ENCODE peak calls at places on chromosome 1, in eight cellular contexts. P, B, Q, S, V, T, R and D are unnamed samples. For H3K4me1, the result is how much of the 10 kb centered on the place peaks cover.

GRCh38 chr1:1068374-1069060 is 5.6 kb downstream of the RNF223 start:
- DNase-seq in Q (no peak), B (no peak), V (peak), R (no peak), P (peak), S (peak), T (no peak), D (no peak)

GRCh38 chr1:3145489-3146325 is 76.7 kb downstream of the PRDM16 start:
- DNase-seq in Q (no peak), V (no peak), R (no peak), B (no peak), S (no peak), T (no peak), P (no peak), D (no peak)

GRCh38 chr1:32334864-32335618 is 992 bp downstream of the MARCKSL1 start:
- DNase-seq in P (peak), R (peak), Q (peak), B (no peak), V (peak), S (peak), T (peak), D (peak)

GRCh38 chr1:99963041-99963795 is 6.6 kb upstream of the SLC35A3 start:
- DNase-seq in B (no peak), P (no peak), V (no peak), Q (no peak), R (no peak), T (no peak), S (no peak), D (no peak)

GRCh38 chr1:211332036-211332616 is 5.5 kb downstream of the TRAF5 start:
- DNase-seq in B (no peak), Q (no peak), P (no peak), R (peak), V (no peak), S (no peak), T (no peak), D (no peak)

GRCh38 chr1:218201004-218201403 is 84.1 kb upstream of the RRP15 start:
- DNase-seq in S (no peak), Q (no peak), R (no peak), V (no peak), B (no peak), T (no peak), P (no peak), D (no peak)

GRCh38 chr1:218829143-218829542 is 344.5 kb upstream of the LYPLAL1 start:
- DNase-seq in Q (no peak), T (no peak), S (no peak), B (no peak), V (no peak), R (no peak), P (no peak), D (no peak)

GRCh38 chr1:228310162-228310792 is 96.4 kb downstream of the TRIM11 start:
- DNase-seq in B (no peak), T (no peak), S (no peak), R (no peak), Q (no peak), V (no peak), P (no peak), D (no peak)

GRCh38 chr1:171128463-171128862 is 37.8 kb downstream of the FMO3 start:
- DNase-seq in V (no peak), P (no peak), S (no peak), B (no peak), T (no peak), Q (no peak), R (no peak), D (no peak)

GRCh38 chr1:98793136-98793535 is 131.6 kb downstream of the SNX7 start:
- DNase-seq in S (no peak), B (no peak), Q (no peak), T (no peak), P (no peak), V (no peak), R (no peak), D (no peak)

GRCh38 chr1:41368801-41369200 is 7.6 kb downstream of the FOXO6 start:
- DNase-seq in B (no peak), P (no peak), T (no peak), S (no peak), Q (no peak), V (no peak), R (no peak), D (no peak)

GRCh38 chr1:230211436-230212145 is 144.6 kb downstream of the GALNT2 start:
- DNase-seq in R (no peak), T (no peak), S (no peak), P (no peak), Q (no peak), V (no peak), B (no peak), D (no peak)

GRCh38 chr1:41657101-41657500 is 172.6 kb upstream of the EDN2 start:
- DNase-seq in V (no peak), B (no peak), R (no peak), S (no peak), T (no peak), Q (no peak), P (no peak), D (no peak)

GRCh38 chr1:88145752-88146151 is 538.3 kb upstream of the PKN2 start:
- DNase-seq in S (no peak), P (no peak), V (no peak), T (no peak), B (no peak), Q (no peak), R (no peak), D (no peak)

GRCh38 chr1:3034162-3034561 is 12.9 kb downstream of the ACTRT2 start:
- DNase-seq in V (no peak), Q (no peak), S (no peak), R (no peak), P (no peak), B (no peak), T (no peak), D (no peak)

GRCh38 chr1:156643266-156644092 is 1.6 kb downstream of the BCAN start:
- DNase-seq in R (no peak), T (no peak), B (no peak), S (no peak), V (no peak), P (no peak), Q (no peak), D (no peak)

GRCh38 chr1:223678841-223679240 is 13.3 kb upstream of the CAPN8 start:
- DNase-seq in T (no peak), R (no peak), S (no peak), P (no peak), B (no peak), V (no peak), Q (no peak), D (no peak)

GRCh38 chr1:170698711-170699275 is 34.9 kb downstream of the PRRX1 start:
- DNase-seq in V (no peak), P (no peak), Q (no peak), S (no peak), T (no peak), B (peak), R (no peak), D (no peak)

GRCh38 chr1:28914228-28915035 is at the start of gene EPB41:
- DNase-seq in S (peak), Q (peak), T (peak), R (peak), B (peak), P (peak), V (peak), D (peak)

DNA sequence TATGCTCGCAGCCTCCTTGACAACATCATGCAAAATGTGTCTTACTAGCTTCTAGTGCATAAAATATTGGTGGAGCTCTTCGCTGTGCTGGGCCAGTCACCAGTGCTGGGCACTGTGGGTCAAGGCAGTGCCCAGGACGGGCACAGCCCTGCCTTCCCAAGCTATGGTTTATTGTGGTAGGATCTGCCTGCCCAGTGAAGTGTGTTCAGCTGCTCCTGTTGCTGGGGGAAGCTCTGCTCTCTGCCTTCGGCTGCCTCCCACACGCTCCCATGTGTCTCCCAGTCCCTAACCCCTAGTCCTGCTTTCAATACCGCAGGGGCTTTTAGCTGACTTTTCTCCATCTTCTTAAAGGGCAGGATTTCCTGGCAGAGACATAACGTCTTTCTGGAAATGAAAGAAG is 15.7 kb downstream of the EPHX1 start:
- DNase-seq in B (no peak), R (no peak), P (no peak), T (no peak), S (no peak), V (no peak), Q (no peak), D (no peak)
- H3K4me1 ChIP-seq in B (under half), R (under half), P (under half), T (half or more), S (half or more), V (under half), Q (half or more), D (under half)

GRCh38 chr1:68217060-68217554 is 15.2 kb downstream of the WLS start:
- DNase-seq in V (no peak), R (no peak), P (no peak), B (peak), Q (no peak), T (no peak), S (no peak), D (no peak)
- H3K4me3 ChIP-seq in V (no peak), R (no peak), P (no peak), B (no peak), Q (no peak), T (no peak), S (no peak), D (no peak)

GRCh38 chr1:89898150-89898549 is 77.3 kb downstream of the LRRC8D start:
- DNase-seq in Q (no peak), S (no peak), V (no peak), T (no peak), R (no peak), B (no peak), P (no peak), D (no peak)
- H3K4me1 ChIP-seq in Q (under half), S (under half), V (under half), T (half or more), R (under half), B (under half), P (under half), D (under half)

DNA sequence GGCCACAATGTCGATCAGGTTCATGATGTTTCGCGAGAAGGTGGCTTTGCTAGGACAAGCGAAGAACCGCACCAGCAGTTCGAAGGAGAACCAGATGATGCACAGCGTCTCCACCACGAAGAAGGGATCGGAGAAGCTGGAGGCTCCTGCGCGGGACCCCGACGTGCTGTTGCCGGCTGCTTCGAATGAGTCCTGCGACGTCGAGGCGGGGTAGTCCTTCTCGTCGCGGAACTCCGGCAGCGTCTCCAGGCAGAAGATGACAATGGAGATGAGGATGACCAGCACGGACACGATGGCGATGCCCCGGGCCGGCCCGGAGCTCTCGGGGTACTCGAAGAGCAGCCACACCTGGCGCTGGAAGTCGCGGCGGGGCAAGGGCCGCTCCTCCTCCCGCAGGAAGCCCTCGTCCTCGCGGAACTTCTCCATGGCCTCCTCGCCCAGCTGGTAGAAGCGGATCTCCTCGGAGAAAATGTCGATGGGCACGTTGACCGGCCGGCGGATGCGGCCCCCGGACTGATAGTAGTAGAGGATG is 869 bp downstream of the KCNA3 start:
- DNase-seq in B (no peak), Q (no peak), T (no peak), S (no peak), V (no peak), P (peak), R (peak), D (no peak)
- H3K4me3 ChIP-seq in B (peak), Q (peak), T (peak), S (peak), V (peak), P (peak), R (peak), D (no peak)

DNA sequence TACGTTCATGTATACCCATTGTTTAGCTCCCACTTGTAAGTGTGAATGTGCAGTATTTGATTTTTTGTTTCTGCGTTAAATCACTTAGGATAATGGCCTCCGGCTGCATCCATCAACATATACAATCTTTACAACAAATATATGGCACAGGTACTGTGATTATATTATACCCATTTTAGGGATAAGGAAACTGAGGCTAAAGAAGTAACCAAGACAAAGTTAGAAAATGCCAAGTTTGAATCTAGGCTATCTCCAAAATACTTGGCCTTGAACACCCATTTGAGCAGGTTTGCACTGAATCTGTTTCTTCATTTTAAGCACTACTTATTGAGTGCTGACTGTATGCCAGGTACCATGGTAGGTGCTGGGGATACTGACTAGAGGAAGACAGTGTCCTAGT is 149.6 kb downstream of the PBX1 start:
- DNase-seq in P (no peak), B (no peak), T (no peak), Q (no peak), V (no peak), R (no peak), S (no peak), D (no peak)
- H3K4me1 ChIP-seq in P (under half), B (under half), T (half or more), Q (under half), V (half or more), R (under half), S (half or more), D (under half)

GRCh38 chr1:26994020-26994745 is 691 bp downstream of the TRNP1 start:
- DNase-seq in B (no peak), Q (no peak), S (no peak), P (peak), R (peak), V (no peak), T (peak), D (no peak)

GRCh38 chr1:26996024-26996423 is 2.5 kb downstream of the TRNP1 start:
- DNase-seq in V (no peak), R (no peak), S (no peak), Q (no peak), P (no peak), T (no peak), B (no peak), D (no peak)

GRCh38 chr1:26994772-26995625 is 1.5 kb downstream of the TRNP1 start:
- DNase-seq in S (no peak), R (no peak), Q (no peak), V (no peak), T (no peak), P (no peak), B (no peak), D (no peak)

GRCh38 chr1:26998319-26999300 is 5.1 kb downstream of the TRNP1 start:
- DNase-seq in V (no peak), T (no peak), B (no peak), P (no peak), Q (no peak), R (no peak), S (no peak), D (no peak)

DNA sequence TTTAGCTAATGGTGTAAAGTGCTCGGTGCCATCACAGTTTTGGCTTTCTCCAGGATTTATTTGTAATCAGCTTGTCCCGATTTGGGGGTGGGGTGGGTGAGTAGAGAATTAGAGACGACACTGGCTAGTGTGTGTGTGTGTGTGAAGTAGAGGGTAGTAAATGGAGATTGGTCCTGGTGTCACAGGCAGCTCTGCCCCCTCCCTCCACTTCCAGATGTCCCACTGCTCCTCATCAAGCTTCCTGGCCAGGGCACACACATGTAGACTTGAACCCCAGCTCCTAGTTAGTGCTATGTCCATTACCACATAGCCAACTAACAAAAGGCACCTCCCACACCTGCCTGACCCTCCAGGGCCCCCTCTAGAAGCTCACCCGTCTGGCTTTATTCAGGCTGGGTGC is 3.2 kb downstream of the TRNP1 start:
- DNase-seq in T (no peak), S (no peak), P (no peak), Q (no peak), V (no peak), R (no peak), B (no peak), D (no peak)
- H3K4me3 ChIP-seq in T (no peak), S (peak), P (no peak), Q (no peak), V (no peak), R (no peak), B (no peak), D (no peak)

GRCh38 chr1:112703706-112704105 is 3.2 kb downstream of the RHOC start:
- DNase-seq in S (no peak), B (no peak), Q (no peak), V (no peak), P (no peak), T (no peak), R (no peak), D (no peak)
- H3K4me1 ChIP-seq in S (half or more), B (under half), Q (under half), V (half or more), P (half or more), T (half or more), R (half or more), D (under half)

GRCh38 chr1:22754106-22754768 is 43.6 kb downstream of the EPHB2 start:
- DNase-seq in T (no peak), P (no peak), B (no peak), S (no peak), Q (no peak), R (no peak), V (no peak), D (no peak)
- H3K4me3 ChIP-seq in T (no peak), P (no peak), B (no peak), S (no peak), Q (no peak), R (no peak), V (no peak), D (no peak)

DNA sequence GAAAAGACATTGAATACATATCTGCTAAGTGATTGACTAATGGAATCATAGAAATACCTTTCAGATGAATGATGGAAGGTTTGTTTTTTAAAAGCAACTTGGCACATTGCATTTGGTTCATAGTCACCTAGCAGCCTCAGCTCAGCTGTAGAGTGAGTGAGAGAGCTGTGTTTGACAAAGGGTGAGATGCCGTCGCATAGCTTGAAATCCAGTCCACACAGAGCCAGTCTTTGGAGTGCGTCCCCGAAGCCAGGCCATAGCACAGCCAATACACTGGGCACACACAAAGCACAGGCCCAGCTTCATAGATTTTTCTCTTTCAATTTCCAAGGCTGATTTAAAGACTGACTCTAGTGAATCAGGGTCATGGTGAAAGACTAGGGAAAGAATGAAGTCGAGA is 101.0 kb upstream of the IRF2BP2 start:
- DNase-seq in Q (no peak), T (no peak), B (no peak), S (no peak), P (no peak), R (no peak), V (no peak), D (no peak)
- H3K4me1 ChIP-seq in Q (under half), T (under half), B (under half), S (under half), P (under half), R (under half), V (under half), D (under half)